ENCODE peak calls at places on chromosomes 4 and X, in ten cellular contexts. X is NCI-H146; Z is AG10803; M is stimulated activated CD4-positive, alpha-beta T cell treated with anti-CD3 and anti-CD28 coated beads, Interleukin-1b, Interleukin-23, amount 100 ng/mL, for 1 hour; E is omental fat pad; U is activated B cell treated with CpG ODN at 0.5 μM for 24 hours; C is mesothelial cell of epicardium; Y is MCF 10A; D is A549; N is mesenchymal stem cell. F is an unnamed sample.

GRCh38 chr4:121696140-121696640 is 590 bp downstream of the ANXA5 start:
- DNase-seq in Z (peak; percentile 90), E (peak; percentile 60), X (peak; percentile 10), Y (peak; percentile 69), D (no peak), M (no peak), N (peak; percentile 89), C (no peak), U (peak; percentile 42), F (peak; percentile 54)

GRCh38 chrX:132292753-132293152 is 73.5 kb upstream of the RAP2C start:
- DNase-seq in U (no peak), D (peak; percentile 29), N (peak; percentile 59), X (no peak), Y (peak; percentile 67), M (no peak), C (no peak), Z (peak; percentile 62), E (no peak), F (no peak)

GRCh38 chr4:161990721-161991120 is 173.1 kb downstream of the FSTL5 start:
- DNase-seq in Z (no peak), X (no peak), C (no peak), E (no peak), Y (peak; percentile 7), N (no peak), M (no peak), D (no peak), U (no peak), F (no peak)

GRCh38 chrX:148161661-148162060 is 180.5 kb downstream of the FMR1NB start:
- DNase-seq in X (no peak), Y (no peak), D (no peak), M (no peak), N (no peak), E (no peak), C (no peak), U (no peak), Z (no peak), F (no peak)

GRCh38 chr4:2910409-2910808 is 52.8 kb downstream of the NOP14 start:
- DNase-seq in Z (no peak), D (no peak), M (no peak), N (no peak), E (no peak), Y (no peak), C (no peak), U (no peak), X (no peak), F (no peak)

GRCh38 chr4:62003695-62004094 is 803.6 kb downstream of the ADGRL3 start:
- DNase-seq in E (no peak), N (no peak), X (no peak), D (no peak), U (no peak), M (no peak), Z (no peak), C (no peak), Y (no peak), F (no peak)

GRCh38 chr4:87298362-87298761 is 24.3 kb downstream of the HSD17B13 start:
- DNase-seq in X (no peak), U (no peak), N (no peak), Y (no peak), M (no peak), D (no peak), C (no peak), E (no peak), Z (no peak), F (no peak)

GRCh38 chr4:185914583-185915199 is 102.7 kb upstream of the SORBS2 start:
- DNase-seq in C (no peak), X (no peak), N (peak; percentile 88), M (no peak), E (no peak), Z (peak; percentile 72), D (no peak), Y (no peak), U (no peak), F (no peak)

GRCh38 chr4:130985371-130985770 is 1889.4 kb downstream of the C4orf33 start:
- DNase-seq in M (no peak), Y (no peak), X (no peak), D (no peak), C (no peak), N (no peak), E (no peak), U (no peak), Z (no peak), F (no peak)

GRCh38 chrX:103464071-103464773 is 55.1 kb downstream of the RAB40A start:
- DNase-seq in Y (peak; percentile 62), X (peak; percentile 13), Z (peak; percentile 36), D (peak; percentile 49), E (no peak), N (peak; percentile 69), U (peak; percentile 14), C (no peak), M (no peak), F (no peak)

GRCh38 chr4:175509320-175509719 is 302.7 kb downstream of the GPM6A start:
- DNase-seq in U (no peak), E (no peak), M (no peak), D (no peak), X (no peak), C (no peak), Y (peak; percentile 17), Z (no peak), N (no peak), F (no peak)

GRCh38 chr4:110172972-110173371 is 25.4 kb downstream of the ELOVL6 start:
- DNase-seq in M (no peak), Y (no peak), Z (no peak), X (peak; percentile 73), U (no peak), N (no peak), E (no peak), C (no peak), D (no peak), F (no peak)

GRCh38 chrX:37754518-37754917 is 25.3 kb upstream of the CYBB start:
- DNase-seq in Z (no peak), X (no peak), C (no peak), D (no peak), N (no peak), U (no peak), E (no peak), M (no peak), Y (no peak), F (no peak)

GRCh38 chrX:100719139-100719538 is 12.8 kb downstream of the SYTL4 start:
- DNase-seq in E (no peak), X (no peak), M (no peak), U (no peak), Z (no peak), D (no peak), C (no peak), N (no peak), Y (no peak), F (no peak)

GRCh38 chr4:75939890-75940691 is 722 bp downstream of the NAAA start:
- DNase-seq in Z (peak; percentile 50), U (peak; percentile 70), X (peak; percentile 80), D (peak; percentile 84), E (peak; percentile 39), N (peak; percentile 74), C (no peak), Y (peak; percentile 55), M (no peak), F (peak; percentile 31)

GRCh38 chr4:89847571-89848325 is 10.8 kb upstream of the SNCA start:
- DNase-seq in C (no peak), Z (no peak), U (no peak), Y (no peak), E (no peak), N (no peak), D (no peak), M (no peak), X (no peak), F (no peak)

GRCh38 chr4:3654036-3654807 is 112.0 kb upstream of the ADRA2C start:
- DNase-seq in N (no peak), E (no peak), U (no peak), Z (no peak), C (no peak), X (no peak), M (no peak), Y (no peak), D (no peak), F (no peak)

GRCh38 chrX:56233682-56234081 is 1.5 kb downstream of the KLF8 start:
- DNase-seq in D (no peak), Y (peak; percentile 86), N (peak; percentile 0), M (no peak), C (no peak), U (peak; percentile 14), X (no peak), Z (peak; percentile 5), E (no peak), F (no peak)